ENCODE peak calls at places on chromosomes 12 and 14, in five cellular contexts. L, G, J, V and B are unnamed samples.
A peak's percentile ranks its signal among the peaks of the same experiment; 100 is the strongest.

GRCh38 chr14:37709419-37710195 is 114.2 kb downstream of the TTC6 start:
- DNase-seq in J (peak; percentile 39), L (no peak), G (peak; percentile 7), V (peak; percentile 70), B (no peak)

GRCh38 chr12:116222358-116222757 is 55.1 kb downstream of the MED13L start:
- DNase-seq in G (no peak), J (peak; percentile 94), V (peak; percentile 55), L (no peak), B (no peak)

GRCh38 chr12:11622774-11623375 is 26.6 kb upstream of the ETV6 start:
- DNase-seq in V (no peak), G (no peak), L (no peak), J (no peak), B (no peak)

GRCh38 chr14:71588028-71588427 is 344.2 kb upstream of the RGS6 start:
- DNase-seq in G (no peak), L (no peak), J (peak; percentile 89), V (no peak), B (no peak)

GRCh38 chr12:32296541-32296940 is 102.8 kb upstream of the FGD4 start:
- DNase-seq in V (no peak), L (no peak), G (no peak), J (no peak), B (peak; percentile 76)

GRCh38 chr14:94307410-94307992 is 14.4 kb upstream of the SERPINA10 start:
- DNase-seq in L (no peak), G (peak; percentile 13), J (no peak), V (peak; percentile 50), B (no peak)

GRCh38 chr14:70921669-70922068 is 14.4 kb downstream of the PCNX1 start:
- DNase-seq in L (no peak), J (no peak), G (no peak), V (no peak), B (no peak)

GRCh38 chr12:113933201-113933786 is 32.8 kb downstream of the RBM19 start:
- DNase-seq in L (no peak), J (peak; percentile 79), G (peak; percentile 83), V (no peak), B (no peak)

GRCh38 chr14:74712499-74713394 is at the start of the genes AREL1 and FCF1:
- DNase-seq in V (peak; percentile 90), G (peak; percentile 87), L (peak; percentile 90), J (peak; percentile 91), B (peak; percentile 97)

GRCh38 chr14:74604896-74605295 is 7.1 kb downstream of the LTBP2 start:
- DNase-seq in L (peak; percentile 56), V (no peak), J (peak; percentile 47), G (no peak), B (no peak)

GRCh38 chr14:87312138-87312537 is 680.8 kb downstream of the GALC start:
- DNase-seq in V (no peak), G (no peak), L (no peak), J (no peak), B (no peak)

GRCh38 chr12:18631339-18631738 is 106.5 kb downstream of the PLCZ1 start:
- DNase-seq in L (no peak), V (no peak), J (no peak), G (no peak), B (no peak)

GRCh38 chr12:31973818-31974217 is 14.6 kb downstream of the RESF1 start:
- DNase-seq in G (no peak), J (no peak), V (no peak), L (no peak), B (no peak)

GRCh38 chr12:51864701-51865469 is 16.4 kb upstream of the FIGNL2 start:
- DNase-seq in L (peak; percentile 52), G (no peak), V (no peak), J (no peak), B (no peak)

GRCh38 chr14:29310757-29311156 is 544.2 kb downstream of the FOXG1 start:
- DNase-seq in V (no peak), J (peak; percentile 78), L (no peak), G (no peak), B (no peak)

GRCh38 chr12:30847259-30847658 is 79.3 kb upstream of the TSPAN11 start:
- DNase-seq in J (peak; percentile 70), G (no peak), V (peak; percentile 66), L (peak; percentile 44), B (no peak)

GRCh38 chr14:99732436-99733220 is 48.5 kb downstream of the CYP46A1 start:
- DNase-seq in J (no peak), L (no peak), G (no peak), V (no peak), B (no peak)

GRCh38 chr12:93530358-93530757 is 42.1 kb upstream of the SOCS2 start:
- DNase-seq in G (no peak), L (no peak), J (peak; percentile 62), V (no peak), B (no peak)

GRCh38 chr14:78007160-78007559 is 163.0 kb upstream of the NRXN3 start:
- DNase-seq in V (no peak), J (no peak), L (no peak), G (no peak), B (no peak)

GRCh38 chr14:74571901-74572828 is 39.9 kb downstream of the LTBP2 start:
- DNase-seq in L (no peak), G (no peak), J (peak; percentile 100), V (peak; percentile 38), B (peak; percentile 91)

GRCh38 chr12:19220861-19221466 is 91.4 kb downstream of the PLEKHA5 start:
- DNase-seq in G (no peak), L (no peak), J (peak; percentile 89), V (no peak), B (no peak)

GRCh38 chr12:157644-158043 is 56.3 kb downstream of the SLC6A12 start:
- DNase-seq in J (no peak), V (no peak), G (no peak), L (no peak), B (no peak)

GRCh38 chr12:93824514-93825500 is 147.6 kb downstream of the CRADD start:
- DNase-seq in V (no peak), G (no peak), L (no peak), J (peak; percentile 43), B (no peak)

GRCh38 chr12:546265-546919 is 86.7 kb downstream of the B4GALNT3 start:
- DNase-seq in G (peak; percentile 21), V (no peak), L (no peak), J (no peak), B (peak; percentile 32)

GRCh38 chr14:35286707-35287106 is 5.5 kb upstream of the PSMA6 start:
- DNase-seq in V (no peak), G (no peak), J (no peak), L (no peak), B (no peak)

GRCh38 chr12:13499008-13499407 is 302.5 kb downstream of the EMP1 start:
- DNase-seq in V (no peak), L (no peak), J (no peak), G (no peak), B (no peak)

GRCh38 chr12:12467701-12468218 is 94.9 kb downstream of the DUSP16 start:
- DNase-seq in L (no peak), G (no peak), J (peak; percentile 11), V (no peak), B (no peak)

GRCh38 chr12:119179335-119180021 is 747 bp downstream of the HSPB8 start:
- DNase-seq in L (no peak), J (peak; percentile 70), G (no peak), V (peak; percentile 67), B (peak; percentile 69)

GRCh38 chr14:37708481-37708880 is 113.1 kb downstream of the TTC6 start:
- DNase-seq in L (no peak), V (no peak), G (no peak), J (peak; percentile 60), B (no peak)

GRCh38 chr14:29937116-29937515 is 9.5 kb upstream of the PRKD1 start:
- DNase-seq in J (peak; percentile 48), V (no peak), L (no peak), G (no peak), B (peak; percentile 48)

GRCh38 chr12:102388469-102388868 is 91.9 kb downstream of the IGF1 start:
- DNase-seq in G (no peak), L (no peak), J (peak; percentile 66), V (peak; percentile 54), B (no peak)

GRCh38 chr14:101010293-101010692 is 106.8 kb upstream of the RTL1 start:
- DNase-seq in G (no peak), V (no peak), J (no peak), L (peak; percentile 91), B (no peak)

GRCh38 chr14:101008196-101008595 is 104.7 kb upstream of the RTL1 start:
- DNase-seq in J (no peak), V (no peak), G (no peak), L (no peak), B (no peak)

GRCh38 chr14:101008631-101009336 is 105.3 kb upstream of the RTL1 start:
- DNase-seq in G (no peak), J (peak; percentile 34), L (no peak), V (no peak), B (no peak)

GRCh38 chr14:101010835-101011234 is 107.3 kb upstream of the RTL1 start:
- DNase-seq in L (peak; percentile 66), G (no peak), V (no peak), J (no peak), B (no peak)

DNA sequence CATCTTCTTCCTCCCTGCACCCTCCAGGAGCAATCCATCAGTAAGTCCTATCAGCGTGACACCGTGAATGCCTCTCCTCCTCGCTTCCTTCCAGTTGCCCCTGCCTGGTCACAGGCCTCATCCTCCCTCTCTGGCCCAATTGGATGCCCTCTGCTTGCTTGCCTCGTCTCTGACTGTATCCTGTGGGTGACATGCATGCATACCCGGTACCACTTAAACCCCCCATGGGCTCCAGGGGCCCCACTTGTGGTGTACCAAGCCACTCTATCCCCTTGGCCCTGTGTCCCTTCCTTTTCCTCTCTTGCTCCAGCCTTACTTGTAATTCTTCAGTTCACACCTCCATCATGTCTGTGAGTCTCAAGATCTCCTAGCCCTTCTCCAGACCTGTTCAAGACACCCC is 106.0 kb upstream of the RTL1 start:
- DNase-seq in J (no peak), L (no peak), V (no peak), G (no peak), B (no peak)
- TF ChIP-seq RFX5 in J (no peak), L (no peak), V (no peak), G (no peak), B (no peak)

GRCh38 chr12:48882972-48883304 is 17.3 kb upstream of the RND1 start:
- DNase-seq in L (no peak), J (no peak), G (no peak), V (no peak), B (no peak)
- TF ChIP-seq RFX5 in L (no peak), J (no peak), G (no peak), V (no peak), B (no peak)

GRCh38 chr12:82326905-82327503 is 31.2 kb downstream of the CCDC59 start:
- DNase-seq in V (peak; percentile 13), J (peak; percentile 28), L (peak; percentile 5), G (no peak), B (peak; percentile 3)

GRCh38 chr12:82325540-82326336 is 32.4 kb downstream of the CCDC59 start:
- DNase-seq in G (no peak), J (no peak), L (no peak), V (no peak), B (no peak)

DNA sequence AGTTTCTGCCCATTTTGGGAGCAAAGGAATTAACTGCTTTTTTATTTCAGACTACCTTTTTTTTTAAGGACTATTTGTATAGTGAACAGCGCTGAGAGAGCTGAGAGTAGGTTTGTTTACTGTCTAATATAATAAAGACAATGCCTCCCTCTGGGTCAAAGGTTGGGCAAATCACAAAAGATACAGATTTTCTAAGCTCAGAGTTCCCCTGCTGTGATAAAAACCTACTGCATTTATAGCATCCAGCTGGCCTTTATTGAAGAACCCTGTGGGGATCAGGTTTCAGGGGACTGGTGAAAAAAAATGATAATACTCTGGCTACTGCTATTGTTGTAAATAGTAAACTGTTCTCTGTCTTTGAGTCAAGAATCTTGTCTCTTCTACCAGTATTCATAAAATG is 28.7 kb downstream of the CCDC59 start:
- DNase-seq in G (no peak), J (no peak), L (no peak), V (no peak), B (no peak)
- TF ChIP-seq RFX5 in G (no peak), J (no peak), L (no peak), V (no peak), B (no peak)

GRCh38 chr14:102516531-102517411 is 7.2 kb upstream of the ANKRD9 start:
- DNase-seq in V (peak; percentile 44), J (no peak), L (peak; percentile 97), G (peak; percentile 74), B (peak; percentile 67)
- TF ChIP-seq RFX5 in V (no peak), J (no peak), L (no peak), G (no peak), B (no peak)